ENCODE peak calls at places on chromosome 22, in six cellular contexts. One of them, this sample, is unnamed.

GRCh38 chr22:25497269-25497668 is 67.2 kb upstream of the GRK3 start:
- DNase-seq in pancreas: no peak
- DNase-seq in transverse colon: no peak
- DNase-seq in neuronal stem cell: no peak
- DNase-seq in H9: no peak
- DNase-seq in mesenchymal stem cell: peak; percentile 38
- DNase-seq in this sample: no peak

GRCh38 chr22:36056980-36057379 is 28.4 kb upstream of the RBFOX2 start:
- DNase-seq in pancreas: no peak
- DNase-seq in transverse colon: no peak
- DNase-seq in H9: no peak
- DNase-seq in mesenchymal stem cell: no peak
- DNase-seq in neuronal stem cell: no peak
- DNase-seq in this sample: no peak

GRCh38 chr22:43230983-43231723 is 44.2 kb upstream of the TTLL12 start:
- DNase-seq in mesenchymal stem cell: peak; percentile 44
- DNase-seq in neuronal stem cell: peak; percentile 70
- DNase-seq in pancreas: peak; percentile 82
- DNase-seq in transverse colon: peak; percentile 54
- DNase-seq in H9: peak; percentile 89
- DNase-seq in this sample: peak; percentile 53

GRCh38 chr22:41411021-41411851 is 29.5 kb downstream of the TEF start:
- DNase-seq in neuronal stem cell: no peak
- DNase-seq in mesenchymal stem cell: peak; percentile 10
- DNase-seq in transverse colon: no peak
- DNase-seq in pancreas: no peak
- DNase-seq in H9: peak; percentile 46
- DNase-seq in this sample: no peak

GRCh38 chr22:19291218-19291579 is 320 bp downstream of the CLTCL1 start:
- DNase-seq in H9: peak; percentile 32
- DNase-seq in neuronal stem cell: no peak
- DNase-seq in mesenchymal stem cell: no peak
- DNase-seq in transverse colon: peak; percentile 40
- DNase-seq in pancreas: peak; percentile 73
- DNase-seq in this sample: peak; percentile 18

GRCh38 chr22:27238935-27239510 is 562.5 kb downstream of the MN1 start:
- DNase-seq in pancreas: peak; percentile 88
- DNase-seq in mesenchymal stem cell: peak; percentile 94
- DNase-seq in H9: no peak
- DNase-seq in transverse colon: no peak
- DNase-seq in neuronal stem cell: no peak
- DNase-seq in this sample: no peak

GRCh38 chr22:26992556-26992955 is 335.2 kb downstream of the MIAT start:
- DNase-seq in mesenchymal stem cell: peak; percentile 42
- DNase-seq in pancreas: no peak
- DNase-seq in neuronal stem cell: no peak
- DNase-seq in H9: no peak
- DNase-seq in transverse colon: no peak
- DNase-seq in this sample: no peak

GRCh38 chr22:41094036-41094435 is 1.6 kb downstream of the EP300 start:
- DNase-seq in pancreas: no peak
- DNase-seq in transverse colon: peak; percentile 39
- DNase-seq in H9: no peak
- DNase-seq in mesenchymal stem cell: peak; percentile 47
- DNase-seq in neuronal stem cell: no peak
- DNase-seq in this sample: no peak

GRCh38 chr22:19928207-19928606 is 13.4 kb upstream of the COMT start:
- DNase-seq in H9: no peak
- DNase-seq in transverse colon: no peak
- DNase-seq in mesenchymal stem cell: no peak
- DNase-seq in pancreas: no peak
- DNase-seq in neuronal stem cell: no peak
- DNase-seq in this sample: no peak

GRCh38 chr22:37559901-37560681 is at the start of gene CDC42EP1:
- DNase-seq in pancreas: peak; percentile 88
- DNase-seq in neuronal stem cell: no peak
- DNase-seq in transverse colon: peak; percentile 75
- DNase-seq in mesenchymal stem cell: peak; percentile 64
- DNase-seq in H9: peak; percentile 47
- DNase-seq in this sample: no peak

GRCh38 chr22:36858966-36859365 is 1.8 kb upstream of the NCF4 start:
- DNase-seq in pancreas: no peak
- DNase-seq in transverse colon: no peak
- DNase-seq in neuronal stem cell: no peak
- DNase-seq in mesenchymal stem cell: no peak
- DNase-seq in H9: no peak
- DNase-seq in this sample: no peak

GRCh38 chr22:50713571-50714056 is 24.4 kb upstream of the ACR start:
- DNase-seq in transverse colon: no peak
- DNase-seq in mesenchymal stem cell: no peak
- DNase-seq in neuronal stem cell: no peak
- DNase-seq in H9: no peak
- DNase-seq in pancreas: peak; percentile 26
- DNase-seq in this sample: no peak

GRCh38 chr22:19235874-19236273 is 55.6 kb downstream of the CLTCL1 start:
- DNase-seq in pancreas: no peak
- DNase-seq in neuronal stem cell: no peak
- DNase-seq in mesenchymal stem cell: no peak
- DNase-seq in transverse colon: no peak
- DNase-seq in H9: no peak
- DNase-seq in this sample: no peak

GRCh38 chr22:19611590-19611989 is 87.4 kb upstream of the CLDN5 start:
- DNase-seq in H9: no peak
- DNase-seq in pancreas: no peak
- DNase-seq in neuronal stem cell: no peak
- DNase-seq in mesenchymal stem cell: no peak
- DNase-seq in transverse colon: no peak
- DNase-seq in this sample: no peak

GRCh38 chr22:39530692-39531331 is 1.7 kb downstream of the RPS19BP1 start:
- DNase-seq in neuronal stem cell: no peak
- DNase-seq in H9: no peak
- DNase-seq in pancreas: no peak
- DNase-seq in mesenchymal stem cell: peak; percentile 75
- DNase-seq in transverse colon: no peak
- DNase-seq in this sample: no peak

GRCh38 chr22:39926175-39927152 is 25.6 kb downstream of the GRAP2 start:
- DNase-seq in transverse colon: peak; percentile 28
- DNase-seq in pancreas: no peak
- DNase-seq in H9: no peak
- DNase-seq in mesenchymal stem cell: no peak
- DNase-seq in neuronal stem cell: no peak
- DNase-seq in this sample: peak; percentile 71

DNA sequence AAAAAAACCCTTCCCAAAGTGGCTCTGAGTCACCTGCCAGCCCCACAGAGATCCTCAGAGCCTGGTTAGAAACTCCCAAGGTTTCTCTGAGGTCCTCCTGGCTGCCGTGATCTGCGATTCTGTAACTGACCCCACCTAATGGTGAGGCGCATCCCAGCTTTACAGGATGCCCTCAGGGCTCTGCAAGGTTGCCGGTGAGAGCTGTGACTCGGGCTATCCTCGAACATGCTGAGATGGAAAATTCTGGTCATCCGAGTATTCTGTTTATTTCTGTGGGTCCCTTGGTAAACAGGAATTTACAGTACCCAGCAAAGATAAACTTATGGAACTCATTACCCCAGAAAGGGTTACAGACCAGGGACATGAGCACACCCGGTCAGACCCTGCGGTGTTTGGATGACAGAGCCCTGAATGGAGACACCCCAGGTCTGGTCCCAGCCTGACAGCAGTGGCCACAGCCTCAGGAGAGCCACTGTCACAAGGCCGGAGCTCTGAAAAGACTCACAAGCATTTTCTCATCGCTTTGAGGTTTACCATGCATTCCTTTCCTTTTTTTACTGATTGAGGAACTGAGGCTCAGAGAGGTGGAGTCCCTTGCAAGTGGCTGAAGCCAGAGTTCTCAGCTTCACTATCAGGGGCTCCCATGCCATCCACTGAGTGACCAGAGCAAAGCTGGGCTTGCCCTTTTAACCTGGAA is 22.2 kb downstream of the LIF start:
- DNase-seq in mesenchymal stem cell: peak; percentile 92
- DNase-seq in pancreas: no peak
- DNase-seq in neuronal stem cell: no peak
- DNase-seq in transverse colon: no peak
- DNase-seq in H9: no peak
- DNase-seq in this sample: no peak
- H3K27ac ChIP-seq in mesenchymal stem cell: peak overlapping the region; percentile 58
- H3K27ac ChIP-seq in pancreas: no peak overlapping the region
- H3K27ac ChIP-seq in neuronal stem cell: no peak overlapping the region
- H3K27ac ChIP-seq in transverse colon: no peak overlapping the region
- H3K27ac ChIP-seq in H9: no peak overlapping the region
- H3K27ac ChIP-seq in this sample: no peak overlapping the region

GRCh38 chr22:49281467-49282340 is 546.0 kb downstream of the BRD1 start:
- DNase-seq in H9: no peak
- DNase-seq in neuronal stem cell: no peak
- DNase-seq in mesenchymal stem cell: no peak
- DNase-seq in pancreas: peak; percentile 19
- DNase-seq in transverse colon: no peak
- DNase-seq in this sample: no peak

GRCh38 chr22:49282596-49282995 is 545.1 kb downstream of the BRD1 start:
- DNase-seq in neuronal stem cell: no peak
- DNase-seq in pancreas: no peak
- DNase-seq in H9: no peak
- DNase-seq in transverse colon: no peak
- DNase-seq in mesenchymal stem cell: no peak
- DNase-seq in this sample: no peak

GRCh38 chr22:49274754-49275380 is 552.8 kb downstream of the BRD1 start:
- DNase-seq in mesenchymal stem cell: no peak
- DNase-seq in transverse colon: no peak
- DNase-seq in neuronal stem cell: no peak
- DNase-seq in pancreas: no peak
- DNase-seq in H9: no peak
- DNase-seq in this sample: no peak

GRCh38 chr22:49276567-49276966 is 551.1 kb downstream of the BRD1 start:
- DNase-seq in H9: no peak
- DNase-seq in pancreas: no peak
- DNase-seq in neuronal stem cell: no peak
- DNase-seq in mesenchymal stem cell: no peak
- DNase-seq in transverse colon: no peak
- DNase-seq in this sample: no peak

DNA sequence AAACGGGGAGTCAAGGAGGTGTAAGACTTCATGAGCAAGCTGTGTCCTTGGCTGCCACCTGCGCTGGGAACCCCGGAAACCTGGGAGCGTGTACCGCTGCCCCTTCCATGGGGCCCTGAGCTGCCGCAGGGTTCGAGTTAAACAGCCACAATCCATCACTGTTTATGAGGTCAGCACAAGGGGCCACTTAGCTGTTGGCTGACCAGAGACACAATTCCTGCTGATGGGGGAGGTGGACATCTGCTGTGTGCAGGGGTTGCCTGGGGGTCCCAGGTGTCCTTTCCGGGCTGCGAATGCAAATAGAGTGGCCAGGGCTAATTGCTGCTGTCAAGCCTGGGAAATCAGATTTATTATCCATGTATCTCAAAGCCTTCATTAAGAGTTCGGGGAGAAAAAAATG is 549.3 kb downstream of the BRD1 start:
- DNase-seq in transverse colon: no peak
- DNase-seq in mesenchymal stem cell: no peak
- DNase-seq in pancreas: no peak
- DNase-seq in neuronal stem cell: no peak
- DNase-seq in H9: no peak
- DNase-seq in this sample: no peak
- H3K9me3 ChIP-seq in transverse colon: no peaks in the 10 kb centered on the region
- H3K9me3 ChIP-seq in mesenchymal stem cell: no peaks in the 10 kb centered on the region
- H3K9me3 ChIP-seq in pancreas: no peaks in the 10 kb centered on the region
- H3K9me3 ChIP-seq in neuronal stem cell: no peaks in the 10 kb centered on the region
- H3K9me3 ChIP-seq in H9: no peaks in the 10 kb centered on the region
- H3K9me3 ChIP-seq in this sample: no peaks in the 10 kb centered on the region

GRCh38 chr22:32830957-32831356 is 29.5 kb downstream of the TIMP3 start:
- DNase-seq in transverse colon: no peak
- DNase-seq in mesenchymal stem cell: no peak
- DNase-seq in pancreas: no peak
- DNase-seq in neuronal stem cell: no peak
- DNase-seq in H9: no peak
- DNase-seq in this sample: no peak

GRCh38 chr22:32828561-32828960 is 27.1 kb downstream of the TIMP3 start:
- DNase-seq in mesenchymal stem cell: no peak
- DNase-seq in neuronal stem cell: no peak
- DNase-seq in pancreas: no peak
- DNase-seq in H9: no peak
- DNase-seq in transverse colon: no peak
- DNase-seq in this sample: no peak

GRCh38 chr22:32831571-32831970 is 30.1 kb downstream of the TIMP3 start:
- DNase-seq in mesenchymal stem cell: no peak
- DNase-seq in transverse colon: no peak
- DNase-seq in neuronal stem cell: no peak
- DNase-seq in pancreas: no peak
- DNase-seq in H9: no peak
- DNase-seq in this sample: no peak

GRCh38 chr22:32829451-32829851 is 27.9 kb downstream of the TIMP3 start:
- DNase-seq in H9: no peak
- DNase-seq in mesenchymal stem cell: no peak
- DNase-seq in neuronal stem cell: no peak
- DNase-seq in pancreas: no peak
- DNase-seq in transverse colon: no peak
- DNase-seq in this sample: no peak

DNA sequence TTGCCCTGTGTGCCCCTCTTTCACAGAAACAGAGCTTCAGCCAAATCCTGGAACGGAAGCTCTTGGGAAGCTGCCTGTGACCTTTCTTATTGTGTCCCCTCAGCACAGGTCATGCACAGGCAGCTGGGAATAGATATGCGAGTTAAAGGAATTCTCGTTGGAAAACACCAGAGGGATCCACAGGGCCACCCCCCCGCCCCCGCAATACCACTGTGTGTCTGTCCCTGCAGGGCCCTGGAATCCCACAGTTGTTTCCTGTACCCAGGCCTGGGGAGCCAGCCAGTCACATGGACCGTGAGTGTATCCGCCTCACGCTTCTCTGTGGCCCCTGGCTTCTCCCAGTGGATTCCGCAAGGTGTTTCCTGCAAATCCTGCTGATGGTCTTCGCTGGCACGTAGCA is 29.0 kb downstream of the TIMP3 start:
- DNase-seq in mesenchymal stem cell: no peak
- DNase-seq in H9: peak; percentile 38
- DNase-seq in pancreas: no peak
- DNase-seq in neuronal stem cell: peak; percentile 49
- DNase-seq in transverse colon: no peak
- DNase-seq in this sample: no peak
- H3K27ac ChIP-seq in mesenchymal stem cell: no peak overlapping the region
- H3K27ac ChIP-seq in H9: no peak overlapping the region
- H3K27ac ChIP-seq in pancreas: no peak overlapping the region
- H3K27ac ChIP-seq in neuronal stem cell: peak overlapping the region; percentile 58
- H3K27ac ChIP-seq in transverse colon: peak overlapping the region; percentile 44
- H3K27ac ChIP-seq in this sample: no peak overlapping the region

GRCh38 chr22:48750826-48751440 is 1076.7 kb downstream of the BRD1 start:
- DNase-seq in mesenchymal stem cell: no peak
- DNase-seq in transverse colon: no peak
- DNase-seq in H9: no peak
- DNase-seq in neuronal stem cell: no peak
- DNase-seq in pancreas: no peak
- DNase-seq in this sample: no peak
- H3K9me3 ChIP-seq in mesenchymal stem cell: no peaks in the 10 kb centered on the region
- H3K9me3 ChIP-seq in transverse colon: no peaks in the 10 kb centered on the region
- H3K9me3 ChIP-seq in H9: no peaks in the 10 kb centered on the region
- H3K9me3 ChIP-seq in neuronal stem cell: no peaks in the 10 kb centered on the region
- H3K9me3 ChIP-seq in pancreas: no peaks in the 10 kb centered on the region
- H3K9me3 ChIP-seq in this sample: no peaks in the 10 kb centered on the region